ENCODE peak calls at places on chromosome 7, in six cellular contexts. One of them, this sample, is unnamed.

GRCh38 chr7:159015081-159015893 is 129.4 kb downstream of the VIPR2 start:
- DNase-seq in pancreas: no peak
- DNase-seq in brain microvascular endothelial cell: peak; percentile 5
- DNase-seq in sigmoid colon: peak; percentile 95
- DNase-seq in uterus: peak; percentile 85
- DNase-seq in PC-3: peak; percentile 66
- DNase-seq in this sample: no peak

GRCh38 chr7:29063231-29063630 is 83.1 kb downstream of the CPVL start:
- DNase-seq in pancreas: no peak
- DNase-seq in brain microvascular endothelial cell: no peak
- DNase-seq in sigmoid colon: no peak
- DNase-seq in uterus: no peak
- DNase-seq in PC-3: no peak
- DNase-seq in this sample: no peak

GRCh38 chr7:127876393-127876792 is 154.8 kb downstream of the LRRC4 start:
- DNase-seq in pancreas: no peak
- DNase-seq in brain microvascular endothelial cell: peak; percentile 20
- DNase-seq in sigmoid colon: no peak
- DNase-seq in uterus: no peak
- DNase-seq in PC-3: no peak
- DNase-seq in this sample: no peak

GRCh38 chr7:49876202-49876601 is 102.8 kb downstream of the VWC2 start:
- DNase-seq in pancreas: no peak
- DNase-seq in brain microvascular endothelial cell: no peak
- DNase-seq in sigmoid colon: no peak
- DNase-seq in uterus: no peak
- DNase-seq in PC-3: no peak
- DNase-seq in this sample: no peak

GRCh38 chr7:151088019-151088855 is 2.0 kb downstream of the AGAP3 start:
- DNase-seq in pancreas: no peak
- DNase-seq in brain microvascular endothelial cell: no peak
- DNase-seq in sigmoid colon: no peak
- DNase-seq in uterus: no peak
- DNase-seq in PC-3: peak; percentile 20
- DNase-seq in this sample: no peak

GRCh38 chr7:79495544-79496272 is 42.2 kb upstream of the MAGI2 start:
- DNase-seq in pancreas: no peak
- DNase-seq in brain microvascular endothelial cell: peak; percentile 74
- DNase-seq in sigmoid colon: no peak
- DNase-seq in uterus: no peak
- DNase-seq in PC-3: peak; percentile 49
- DNase-seq in this sample: no peak

GRCh38 chr7:132500727-132501410 is 75.4 kb downstream of the PLXNA4 start:
- DNase-seq in pancreas: no peak
- DNase-seq in brain microvascular endothelial cell: peak; percentile 3
- DNase-seq in sigmoid colon: peak; percentile 80
- DNase-seq in uterus: peak; percentile 85
- DNase-seq in PC-3: peak; percentile 47
- DNase-seq in this sample: no peak

GRCh38 chr7:128676665-128677064 is 4.6 kb downstream of the GARIN1A start:
- DNase-seq in pancreas: no peak
- DNase-seq in brain microvascular endothelial cell: no peak
- DNase-seq in sigmoid colon: no peak
- DNase-seq in uterus: no peak
- DNase-seq in PC-3: no peak
- DNase-seq in this sample: no peak

GRCh38 chr7:128839751-128840177 is 9.6 kb downstream of the FLNC start:
- DNase-seq in pancreas: no peak
- DNase-seq in brain microvascular endothelial cell: no peak
- DNase-seq in sigmoid colon: no peak
- DNase-seq in uterus: no peak
- DNase-seq in PC-3: no peak
- DNase-seq in this sample: no peak

GRCh38 chr7:150826061-150826849 is 25.7 kb downstream of the TMEM176A start:
- DNase-seq in pancreas: no peak
- DNase-seq in brain microvascular endothelial cell: no peak
- DNase-seq in sigmoid colon: peak; percentile 27
- DNase-seq in uterus: no peak
- DNase-seq in PC-3: no peak
- DNase-seq in this sample: no peak

GRCh38 chr7:134630890-134631289 is 15.8 kb upstream of the BPGM start:
- DNase-seq in pancreas: no peak
- DNase-seq in brain microvascular endothelial cell: no peak
- DNase-seq in sigmoid colon: no peak
- DNase-seq in uterus: no peak
- DNase-seq in PC-3: peak; percentile 36
- DNase-seq in this sample: no peak

GRCh38 chr7:45689011-45689796 is 115.0 kb downstream of the ADCY1 start:
- DNase-seq in pancreas: no peak
- DNase-seq in brain microvascular endothelial cell: peak; percentile 85
- DNase-seq in sigmoid colon: no peak
- DNase-seq in uterus: no peak
- DNase-seq in PC-3: peak; percentile 53
- DNase-seq in this sample: no peak

GRCh38 chr7:106101726-106102125 is 10.4 kb downstream of the SYPL1 start:
- DNase-seq in pancreas: no peak
- DNase-seq in brain microvascular endothelial cell: no peak
- DNase-seq in sigmoid colon: no peak
- DNase-seq in uterus: no peak
- DNase-seq in PC-3: no peak
- DNase-seq in this sample: no peak

GRCh38 chr7:8831386-8831785 is 398.0 kb downstream of the NXPH1 start:
- DNase-seq in pancreas: no peak
- DNase-seq in brain microvascular endothelial cell: no peak
- DNase-seq in sigmoid colon: no peak
- DNase-seq in uterus: no peak
- DNase-seq in PC-3: peak; percentile 13
- DNase-seq in this sample: no peak

GRCh38 chr7:132755538-132756481 is 179.5 kb upstream of the PLXNA4 start:
- DNase-seq in pancreas: peak; percentile 16
- DNase-seq in brain microvascular endothelial cell: no peak
- DNase-seq in sigmoid colon: no peak
- DNase-seq in uterus: no peak
- DNase-seq in PC-3: no peak
- DNase-seq in this sample: peak; percentile 77

DNA sequence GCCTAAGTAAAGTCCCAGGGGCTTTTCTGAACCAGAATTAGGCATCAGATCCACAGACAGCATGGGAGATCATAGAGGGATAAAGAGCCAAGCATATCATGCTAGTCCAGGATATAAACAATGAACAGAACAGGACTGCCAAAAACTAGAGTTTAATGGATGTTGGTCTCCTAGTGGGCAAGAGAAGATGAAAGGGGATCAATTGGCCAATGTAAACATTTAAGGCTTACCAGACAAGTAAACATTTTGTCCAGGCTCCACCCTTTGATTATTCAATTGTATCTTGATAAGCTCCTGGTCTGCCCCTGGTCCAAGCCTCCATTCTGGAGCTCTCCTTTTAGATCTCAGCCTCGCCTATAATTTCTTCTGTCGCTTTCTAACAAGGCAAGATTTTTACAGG is 18.9 kb downstream of the MACC1 start:
- DNase-seq in pancreas: no peak
- DNase-seq in brain microvascular endothelial cell: no peak
- DNase-seq in sigmoid colon: no peak
- DNase-seq in uterus: no peak
- DNase-seq in PC-3: no peak
- DNase-seq in this sample: no peak
- H3K27ac ChIP-seq in pancreas: no peak overlapping the region
- H3K27ac ChIP-seq in brain microvascular endothelial cell: no peak overlapping the region
- H3K27ac ChIP-seq in sigmoid colon: no peak overlapping the region
- H3K27ac ChIP-seq in uterus: no peak overlapping the region
- H3K27ac ChIP-seq in PC-3: no peak overlapping the region
- H3K27ac ChIP-seq in this sample: no peak overlapping the region

DNA sequence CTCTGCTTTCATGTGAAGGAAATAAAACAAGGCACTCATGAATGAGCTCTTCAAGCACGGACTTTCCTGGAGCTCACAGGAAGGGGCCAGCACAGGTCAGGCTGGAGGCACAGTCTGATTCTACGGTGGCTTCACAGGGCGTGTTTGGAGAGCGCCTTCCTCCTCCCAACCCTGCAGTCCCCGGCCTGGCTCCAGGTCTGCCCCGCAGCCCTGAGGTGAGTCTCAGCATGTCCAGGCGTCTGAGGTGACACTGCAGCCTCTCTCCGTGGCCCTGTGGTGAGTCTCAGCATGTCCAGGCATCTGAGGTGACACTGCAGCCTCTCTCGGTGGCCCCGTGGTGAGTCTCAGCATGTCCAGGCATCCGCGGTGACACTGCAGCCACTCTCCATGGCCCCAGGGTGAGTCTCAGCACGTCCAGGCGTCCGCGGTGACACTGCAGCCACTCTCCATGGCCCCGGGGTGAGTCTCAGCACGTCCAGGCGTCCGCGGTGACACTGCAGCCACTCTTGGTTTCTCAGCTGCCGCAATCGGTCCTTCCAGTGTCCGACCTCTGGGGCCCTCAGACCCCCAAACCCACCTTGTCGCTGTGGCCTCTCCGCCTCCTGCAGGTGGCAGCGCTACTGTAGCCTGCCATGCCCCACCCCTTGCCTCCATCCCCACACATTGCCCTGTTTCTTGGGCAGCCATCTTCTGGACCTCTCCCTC is 381.7 kb downstream of the DNAJB6 start:
- DNase-seq in pancreas: no peak
- DNase-seq in brain microvascular endothelial cell: no peak
- DNase-seq in sigmoid colon: peak; percentile 44
- DNase-seq in uterus: no peak
- DNase-seq in PC-3: no peak
- DNase-seq in this sample: peak; percentile 15
- H3K27me3 ChIP-seq in pancreas: no peaks in the 10 kb centered on the region
- H3K27me3 ChIP-seq in brain microvascular endothelial cell: no peaks in the 10 kb centered on the region
- H3K27me3 ChIP-seq in sigmoid colon: no peaks in the 10 kb centered on the region
- H3K27me3 ChIP-seq in uterus: no peaks in the 10 kb centered on the region
- H3K27me3 ChIP-seq in PC-3: peaks cover 47% of the 10 kb centered on the region
- H3K27me3 ChIP-seq in this sample: no peaks in the 10 kb centered on the region

GRCh38 chr7:99027841-99028240 is 116.1 kb downstream of the SMURF1 start:
- DNase-seq in pancreas: no peak
- DNase-seq in brain microvascular endothelial cell: no peak
- DNase-seq in sigmoid colon: peak; percentile 50
- DNase-seq in uterus: no peak
- DNase-seq in PC-3: no peak
- DNase-seq in this sample: no peak

GRCh38 chr7:99028261-99028971 is 115.5 kb downstream of the SMURF1 start:
- DNase-seq in pancreas: no peak
- DNase-seq in brain microvascular endothelial cell: no peak
- DNase-seq in sigmoid colon: peak; percentile 58
- DNase-seq in uterus: no peak
- DNase-seq in PC-3: no peak
- DNase-seq in this sample: no peak

GRCh38 chr7:99030145-99030856 is 113.6 kb downstream of the SMURF1 start:
- DNase-seq in pancreas: no peak
- DNase-seq in brain microvascular endothelial cell: no peak
- DNase-seq in sigmoid colon: peak; percentile 28
- DNase-seq in uterus: no peak
- DNase-seq in PC-3: peak; percentile 7
- DNase-seq in this sample: no peak

GRCh38 chr7:99030951-99031350 is 113.0 kb downstream of the SMURF1 start:
- DNase-seq in pancreas: no peak
- DNase-seq in brain microvascular endothelial cell: peak; percentile 18
- DNase-seq in sigmoid colon: no peak
- DNase-seq in uterus: no peak
- DNase-seq in PC-3: no peak
- DNase-seq in this sample: no peak

GRCh38 chr7:99029481-99030144 is 114.3 kb downstream of the SMURF1 start:
- DNase-seq in pancreas: no peak
- DNase-seq in brain microvascular endothelial cell: no peak
- DNase-seq in sigmoid colon: peak; percentile 37
- DNase-seq in uterus: no peak
- DNase-seq in PC-3: peak; percentile 13
- DNase-seq in this sample: no peak
- H3K27ac ChIP-seq in pancreas: no peak overlapping the region
- H3K27ac ChIP-seq in brain microvascular endothelial cell: no peak overlapping the region
- H3K27ac ChIP-seq in sigmoid colon: peak overlapping the region; percentile 57
- H3K27ac ChIP-seq in uterus: peak overlapping the region; percentile 73
- H3K27ac ChIP-seq in PC-3: peak overlapping the region; percentile 38
- H3K27ac ChIP-seq in this sample: peak overlapping the region; percentile 76

DNA sequence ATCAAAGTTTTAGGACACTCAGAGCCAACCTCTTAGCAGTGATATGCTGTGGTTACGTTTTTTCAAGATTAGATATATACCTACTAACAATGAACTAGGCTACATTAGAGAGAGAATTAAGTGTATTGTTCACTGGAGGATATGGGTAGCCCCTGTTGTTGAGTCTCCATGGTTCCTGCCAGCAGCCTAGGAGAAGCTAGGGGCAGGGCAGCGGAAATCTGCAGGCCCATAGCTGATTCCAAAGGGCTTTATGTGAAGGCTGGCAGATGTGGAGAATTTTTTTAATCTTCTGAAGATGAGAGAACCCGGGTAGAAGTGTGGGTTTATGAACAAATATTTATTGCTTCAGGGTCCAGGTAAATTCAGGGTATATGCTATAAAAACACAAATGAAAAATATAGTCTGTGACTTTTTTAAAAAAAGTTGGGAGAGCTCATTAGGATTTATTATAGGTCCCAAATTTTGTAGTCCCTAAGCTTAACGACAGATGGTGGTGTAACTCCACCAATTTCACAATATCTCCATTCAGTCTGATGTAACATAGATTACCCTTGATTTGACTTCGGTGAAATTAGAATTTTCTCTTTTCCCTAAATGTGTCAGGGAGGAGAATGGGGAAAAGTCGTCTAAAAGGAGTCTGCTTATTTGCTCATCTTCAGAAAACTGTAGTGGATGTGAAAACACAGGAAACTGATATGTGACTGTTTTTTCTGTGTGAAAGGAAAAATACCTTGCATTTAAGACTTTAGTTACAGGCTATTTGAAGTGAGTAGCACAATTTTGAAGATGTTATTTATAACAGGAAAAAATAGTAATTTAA is 163.0 kb upstream of the PPP1R3A start:
- DNase-seq in pancreas: peak; percentile 18
- DNase-seq in brain microvascular endothelial cell: peak; percentile 75
- DNase-seq in sigmoid colon: peak; percentile 54
- DNase-seq in uterus: no peak
- DNase-seq in PC-3: peak; percentile 70
- DNase-seq in this sample: no peak
- H3K27me3 ChIP-seq in pancreas: peaks cover 8% of the 10 kb centered on the region
- H3K27me3 ChIP-seq in brain microvascular endothelial cell: no peaks in the 10 kb centered on the region
- H3K27me3 ChIP-seq in sigmoid colon: peaks cover 10% of the 10 kb centered on the region
- H3K27me3 ChIP-seq in uterus: no peaks in the 10 kb centered on the region
- H3K27me3 ChIP-seq in PC-3: peaks cover 92% of the 10 kb centered on the region
- H3K27me3 ChIP-seq in this sample: peaks cover 70% of the 10 kb centered on the region

This sample was measured in dorsolateral prefrontal cortex.